ENCODE peak calls at places on chromosomes 4 and X, in nine cellular contexts. A is astrocyte; V is stimulated activated CD4-positive, alpha-beta T cell treated with anti-CD3 and anti-CD28 coated beads, TNF-alpha, amount 100 ng/mL, for 24 hours; L is GM04503; Q is body of pancreas; C is fibroblast of lung; U is NCI-H1930; E is breast epithelium; O is GM04504. R is an unnamed sample.
A peak's percentile ranks its signal among the peaks of the same experiment; 100 is the strongest.

GRCh38 chr4:183987529-183987946 is 82.4 kb downstream of the STOX2 start:
- DNase-seq in O (peak; percentile 28), Q (peak; percentile 49), E (peak; percentile 62), A (peak; percentile 85), C (peak; percentile 91), V (no peak), L (peak; percentile 20), U (no peak), R (peak; percentile 73)

GRCh38 chr4:151315212-151315886 is 10.1 kb downstream of the SH3D19 start:
- DNase-seq in L (no peak), A (peak; percentile 65), C (peak; percentile 72), V (no peak), Q (no peak), U (no peak), E (no peak), O (no peak), R (no peak)

GRCh38 chr4:87044511-87045369 is 109.9 kb downstream of the AFF1 start:
- DNase-seq in A (no peak), L (no peak), U (no peak), O (no peak), E (no peak), Q (no peak), V (no peak), C (no peak), R (no peak)

GRCh38 chr4:81180916-81181315 is 34.1 kb downstream of the PRKG2 start:
- DNase-seq in V (no peak), C (no peak), U (no peak), Q (no peak), E (no peak), L (no peak), A (no peak), O (no peak), R (no peak)

GRCh38 chr4:53777244-53777984 is 186.1 kb upstream of the LNX1 start:
- DNase-seq in U (no peak), L (peak; percentile 61), Q (no peak), O (peak; percentile 62), E (no peak), A (peak; percentile 82), C (peak; percentile 87), V (no peak), R (no peak)

GRCh38 chr4:1599491-1600210 is 84.5 kb downstream of the FAM53A start:
- DNase-seq in A (no peak), O (no peak), V (no peak), C (no peak), E (no peak), U (no peak), L (no peak), Q (no peak), R (no peak)

GRCh38 chrX:106220177-106220576 is 52.1 kb downstream of the PWWP3B start:
- DNase-seq in L (no peak), O (no peak), C (no peak), E (no peak), V (no peak), A (no peak), U (no peak), Q (no peak), R (no peak)

GRCh38 chr4:152776352-152776751 is 3.2 kb downstream of the TIGD4 start:
- DNase-seq in Q (no peak), L (no peak), O (no peak), V (no peak), A (no peak), C (no peak), U (no peak), E (no peak), R (no peak)

GRCh38 chr4:17781072-17781830 is at the start of gene FAM184B:
- DNase-seq in C (peak; percentile 13), E (no peak), V (no peak), L (no peak), A (peak; percentile 4), U (no peak), Q (no peak), O (no peak), R (no peak)

GRCh38 chr4:156568041-156568440 is 403.6 kb downstream of the PDGFC start:
- DNase-seq in L (peak; percentile 43), V (no peak), U (no peak), C (peak; percentile 78), E (no peak), O (no peak), Q (no peak), A (peak; percentile 74), R (no peak)

GRCh38 chr4:3708103-3708510 is 58.1 kb upstream of the ADRA2C start:
- DNase-seq in L (peak; percentile 41), E (no peak), Q (peak; percentile 40), O (peak; percentile 17), A (no peak), V (no peak), C (peak; percentile 3), U (no peak), R (peak; percentile 30)

GRCh38 chr4:122948671-122949070 is 26.3 kb upstream of the NUDT6 start:
- DNase-seq in E (no peak), L (no peak), U (no peak), Q (no peak), A (no peak), O (no peak), V (no peak), C (no peak), R (no peak)

GRCh38 chr4:26916195-26916594 is 55.6 kb downstream of the STIM2 start:
- DNase-seq in C (no peak), L (peak; percentile 3), U (no peak), O (peak; percentile 16), A (no peak), V (no peak), Q (no peak), E (no peak), R (no peak)

GRCh38 chr4:8081621-8082516 is 76.7 kb downstream of the ABLIM2 start:
- DNase-seq in L (no peak), Q (no peak), A (no peak), V (no peak), E (no peak), O (no peak), C (no peak), U (no peak), R (no peak)

GRCh38 chrX:46179748-46180147 is 365.5 kb downstream of the ZNF674 start:
- DNase-seq in C (no peak), V (no peak), U (no peak), Q (no peak), A (no peak), E (no peak), L (no peak), O (no peak), R (no peak)

GRCh38 chr4:150348079-150348478 is 233.9 kb upstream of the MAB21L2 start:
- DNase-seq in V (no peak), Q (no peak), A (peak; percentile 77), E (no peak), O (peak; percentile 7), U (no peak), C (peak; percentile 78), L (peak; percentile 17), R (no peak)

GRCh38 chrX:104113237-104113965 is 1.1 kb downstream of the ZCCHC18 start:
- DNase-seq in U (peak; percentile 27), E (peak; percentile 55), L (no peak), O (no peak), Q (peak; percentile 52), V (peak; percentile 8), A (peak; percentile 31), C (peak; percentile 55), R (peak; percentile 62)

GRCh38 chr4:155025762-155026457 is 182.5 kb upstream of the NPY2R start:
- DNase-seq in V (no peak), L (no peak), C (peak; percentile 13), Q (peak; percentile 36), E (no peak), U (peak; percentile 40), A (peak; percentile 7), O (no peak), R (peak; percentile 83)

GRCh38 chrX:110563276-110563675 is 204.6 kb downstream of the RTL9 start:
- DNase-seq in U (no peak), L (peak; percentile 51), C (peak; percentile 80), A (peak; percentile 76), V (no peak), O (peak; percentile 48), E (no peak), Q (no peak), R (no peak)

GRCh38 chr4:136002316-136002715 is 1530.0 kb downstream of the PCDH18 start:
- DNase-seq in E (no peak), L (no peak), Q (no peak), V (no peak), A (no peak), C (no peak), O (no peak), U (no peak), R (no peak)

GRCh38 chr4:2808001-2808400 is 15.1 kb downstream of the SH3BP2 start:
- DNase-seq in Q (no peak), U (no peak), E (no peak), L (no peak), A (no peak), C (no peak), O (no peak), V (no peak), R (no peak)

GRCh38 chrX:31629195-31629594 is 557.4 kb upstream of the FTHL17 start:
- DNase-seq in V (no peak), O (no peak), E (no peak), C (no peak), U (no peak), A (no peak), Q (no peak), L (no peak), R (no peak)

R was measured in testis.